ENCODE peak calls at places on chromosomes 4 and X, in ten cellular contexts. One of them, this sample, is unnamed.

GRCh38 chrX:34612036-34612435 is 45.0 kb downstream of the TMEM47 start:
- DNase-seq in cardiac muscle cell: peak
- DNase-seq in CD8-positive, alpha-beta T cell: no peak
- DNase-seq in BJ: no peak
- DNase-seq in testis: no peak
- DNase-seq in uterus: no peak
- DNase-seq in choroid plexus epithelial cell: peak
- DNase-seq in left lung: no peak
- DNase-seq in Calu3: no peak
- DNase-seq in mammary epithelial cell: no peak
- DNase-seq in this sample: no peak

GRCh38 chrX:103629295-103630170 is 758 bp downstream of the TCEAL1 start:
- DNase-seq in cardiac muscle cell: peak
- DNase-seq in CD8-positive, alpha-beta T cell: peak
- DNase-seq in BJ: no peak
- DNase-seq in testis: peak
- DNase-seq in uterus: peak
- DNase-seq in choroid plexus epithelial cell: peak
- DNase-seq in left lung: peak
- DNase-seq in Calu3: peak
- DNase-seq in mammary epithelial cell: peak
- DNase-seq in this sample: peak

GRCh38 chr4:107546637-107547036 is 173.4 kb downstream of the PAPSS1 start:
- DNase-seq in cardiac muscle cell: no peak
- DNase-seq in CD8-positive, alpha-beta T cell: no peak
- DNase-seq in BJ: no peak
- DNase-seq in testis: no peak
- DNase-seq in uterus: no peak
- DNase-seq in choroid plexus epithelial cell: peak
- DNase-seq in left lung: no peak
- DNase-seq in Calu3: no peak
- DNase-seq in mammary epithelial cell: peak
- DNase-seq in this sample: no peak

GRCh38 chrX:14872355-14872754 is 514 bp downstream of the FANCB start:
- DNase-seq in cardiac muscle cell: no peak
- DNase-seq in CD8-positive, alpha-beta T cell: peak
- DNase-seq in BJ: no peak
- DNase-seq in testis: no peak
- DNase-seq in uterus: no peak
- DNase-seq in choroid plexus epithelial cell: no peak
- DNase-seq in left lung: no peak
- DNase-seq in Calu3: no peak
- DNase-seq in mammary epithelial cell: no peak
- DNase-seq in this sample: no peak

GRCh38 chr4:2364654-2365053 is 53.8 kb downstream of the ZFYVE28 start:
- DNase-seq in cardiac muscle cell: peak
- DNase-seq in CD8-positive, alpha-beta T cell: peak
- DNase-seq in BJ: peak
- DNase-seq in testis: peak
- DNase-seq in uterus: peak
- DNase-seq in choroid plexus epithelial cell: peak
- DNase-seq in left lung: peak
- DNase-seq in Calu3: no peak
- DNase-seq in mammary epithelial cell: peak
- DNase-seq in this sample: no peak

GRCh38 chrX:145729635-145730034 is 88.0 kb upstream of the SLITRK2 start:
- DNase-seq in cardiac muscle cell: no peak
- DNase-seq in CD8-positive, alpha-beta T cell: no peak
- DNase-seq in BJ: no peak
- DNase-seq in testis: no peak
- DNase-seq in uterus: no peak
- DNase-seq in choroid plexus epithelial cell: peak
- DNase-seq in left lung: no peak
- DNase-seq in Calu3: no peak
- DNase-seq in mammary epithelial cell: no peak
- DNase-seq in this sample: no peak

GRCh38 chr4:109406337-109406931 is 27.2 kb upstream of the SEC24B start:
- DNase-seq in cardiac muscle cell: peak
- DNase-seq in CD8-positive, alpha-beta T cell: no peak
- DNase-seq in BJ: peak
- DNase-seq in testis: peak
- DNase-seq in uterus: no peak
- DNase-seq in choroid plexus epithelial cell: peak
- DNase-seq in left lung: no peak
- DNase-seq in Calu3: peak
- DNase-seq in mammary epithelial cell: peak
- DNase-seq in this sample: no peak

GRCh38 chrX:19823031-19823430 is 64.4 kb downstream of the SH3KBP1 start:
- DNase-seq in cardiac muscle cell: no peak
- DNase-seq in CD8-positive, alpha-beta T cell: no peak
- DNase-seq in BJ: no peak
- DNase-seq in testis: no peak
- DNase-seq in uterus: no peak
- DNase-seq in choroid plexus epithelial cell: no peak
- DNase-seq in left lung: no peak
- DNase-seq in Calu3: no peak
- DNase-seq in mammary epithelial cell: no peak
- DNase-seq in this sample: no peak

GRCh38 chrX:147923605-147924004 is 11.9 kb downstream of the FMR1 start:
- DNase-seq in cardiac muscle cell: no peak
- DNase-seq in CD8-positive, alpha-beta T cell: no peak
- DNase-seq in BJ: no peak
- DNase-seq in testis: no peak
- DNase-seq in uterus: no peak
- DNase-seq in choroid plexus epithelial cell: no peak
- DNase-seq in left lung: no peak
- DNase-seq in Calu3: no peak
- DNase-seq in mammary epithelial cell: no peak
- DNase-seq in this sample: no peak

GRCh38 chr4:15755321-15755750 is 22.8 kb upstream of the CD38 start:
- DNase-seq in cardiac muscle cell: peak
- DNase-seq in CD8-positive, alpha-beta T cell: peak
- DNase-seq in BJ: no peak
- DNase-seq in testis: no peak
- DNase-seq in uterus: no peak
- DNase-seq in choroid plexus epithelial cell: peak
- DNase-seq in left lung: no peak
- DNase-seq in Calu3: no peak
- DNase-seq in mammary epithelial cell: peak
- DNase-seq in this sample: no peak

GRCh38 chrX:13085533-13085932 is 41.1 kb upstream of the FAM9C start:
- DNase-seq in cardiac muscle cell: no peak
- DNase-seq in CD8-positive, alpha-beta T cell: peak
- DNase-seq in BJ: no peak
- DNase-seq in testis: no peak
- DNase-seq in uterus: no peak
- DNase-seq in choroid plexus epithelial cell: no peak
- DNase-seq in left lung: no peak
- DNase-seq in Calu3: no peak
- DNase-seq in mammary epithelial cell: no peak
- DNase-seq in this sample: no peak

GRCh38 chrX:77691916-77692315 is 94.1 kb downstream of the ATRX start:
- DNase-seq in cardiac muscle cell: no peak
- DNase-seq in CD8-positive, alpha-beta T cell: no peak
- DNase-seq in BJ: no peak
- DNase-seq in testis: no peak
- DNase-seq in uterus: no peak
- DNase-seq in choroid plexus epithelial cell: no peak
- DNase-seq in left lung: no peak
- DNase-seq in Calu3: no peak
- DNase-seq in mammary epithelial cell: no peak
- DNase-seq in this sample: no peak

GRCh38 chrX:1894656-1895055 is 279.8 kb downstream of the ASMT start:
- DNase-seq in cardiac muscle cell: no peak
- DNase-seq in CD8-positive, alpha-beta T cell: no peak
- DNase-seq in BJ: no peak
- DNase-seq in testis: no peak
- DNase-seq in uterus: no peak
- DNase-seq in choroid plexus epithelial cell: no peak
- DNase-seq in left lung: no peak
- DNase-seq in Calu3: no peak
- DNase-seq in mammary epithelial cell: no peak
- DNase-seq in this sample: no peak

GRCh38 chr4:85703098-85703497 is 228.1 kb downstream of the ARHGAP24 start:
- DNase-seq in cardiac muscle cell: peak
- DNase-seq in CD8-positive, alpha-beta T cell: no peak
- DNase-seq in BJ: no peak
- DNase-seq in testis: no peak
- DNase-seq in uterus: no peak
- DNase-seq in choroid plexus epithelial cell: peak
- DNase-seq in left lung: no peak
- DNase-seq in Calu3: no peak
- DNase-seq in mammary epithelial cell: no peak
- DNase-seq in this sample: no peak

GRCh38 chr4:150230556-150230955 is 152.3 kb downstream of the DCLK2 start:
- DNase-seq in cardiac muscle cell: no peak
- DNase-seq in CD8-positive, alpha-beta T cell: no peak
- DNase-seq in BJ: no peak
- DNase-seq in testis: no peak
- DNase-seq in uterus: no peak
- DNase-seq in choroid plexus epithelial cell: no peak
- DNase-seq in left lung: no peak
- DNase-seq in Calu3: no peak
- DNase-seq in mammary epithelial cell: no peak
- DNase-seq in this sample: no peak

GRCh38 chr4:94827481-94828110 is 69.8 kb downstream of the BMPR1B start:
- DNase-seq in cardiac muscle cell: peak
- DNase-seq in CD8-positive, alpha-beta T cell: no peak
- DNase-seq in BJ: peak
- DNase-seq in testis: no peak
- DNase-seq in uterus: no peak
- DNase-seq in choroid plexus epithelial cell: peak
- DNase-seq in left lung: no peak
- DNase-seq in Calu3: peak
- DNase-seq in mammary epithelial cell: peak
- DNase-seq in this sample: no peak

GRCh38 chr4:74499986-74500781 is 55.2 kb downstream of the AREG start:
- DNase-seq in cardiac muscle cell: peak
- DNase-seq in CD8-positive, alpha-beta T cell: no peak
- DNase-seq in BJ: no peak
- DNase-seq in testis: no peak
- DNase-seq in uterus: no peak
- DNase-seq in choroid plexus epithelial cell: no peak
- DNase-seq in left lung: no peak
- DNase-seq in Calu3: no peak
- DNase-seq in mammary epithelial cell: peak
- DNase-seq in this sample: no peak

GRCh38 chr4:60683357-60683756 is 516.8 kb upstream of the ADGRL3 start:
- DNase-seq in cardiac muscle cell: peak
- DNase-seq in CD8-positive, alpha-beta T cell: no peak
- DNase-seq in BJ: peak
- DNase-seq in testis: no peak
- DNase-seq in uterus: no peak
- DNase-seq in choroid plexus epithelial cell: peak
- DNase-seq in left lung: no peak
- DNase-seq in Calu3: no peak
- DNase-seq in mammary epithelial cell: peak
- DNase-seq in this sample: no peak

GRCh38 chr4:76589872-76590846 is 155.1 kb downstream of the SHROOM3 start:
- DNase-seq in cardiac muscle cell: peak
- DNase-seq in CD8-positive, alpha-beta T cell: no peak
- DNase-seq in BJ: peak
- DNase-seq in testis: peak
- DNase-seq in uterus: no peak
- DNase-seq in choroid plexus epithelial cell: peak
- DNase-seq in left lung: peak
- DNase-seq in Calu3: peak
- DNase-seq in mammary epithelial cell: peak
- DNase-seq in this sample: no peak

GRCh38 chrX:43958529-43958928 is 14.7 kb downstream of the NDP start:
- DNase-seq in cardiac muscle cell: peak
- DNase-seq in CD8-positive, alpha-beta T cell: no peak
- DNase-seq in BJ: peak
- DNase-seq in testis: peak
- DNase-seq in uterus: no peak
- DNase-seq in choroid plexus epithelial cell: peak
- DNase-seq in left lung: no peak
- DNase-seq in Calu3: peak
- DNase-seq in mammary epithelial cell: peak
- DNase-seq in this sample: no peak
- TF ChIP-seq CTCF in cardiac muscle cell: peak
- TF ChIP-seq CTCF in CD8-positive, alpha-beta T cell: peak
- TF ChIP-seq CTCF in BJ: peak
- TF ChIP-seq CTCF in testis: peak
- TF ChIP-seq CTCF in uterus: peak
- TF ChIP-seq CTCF in choroid plexus epithelial cell: peak
- TF ChIP-seq CTCF in left lung: peak
- TF ChIP-seq CTCF in Calu3: peak
- TF ChIP-seq CTCF in mammary epithelial cell: peak
- TF ChIP-seq CTCF in this sample: peak

GRCh38 chr4:11428701-11429571 is at the start of gene HS3ST1:
- DNase-seq in cardiac muscle cell: peak
- DNase-seq in CD8-positive, alpha-beta T cell: peak
- DNase-seq in BJ: no peak
- DNase-seq in testis: peak
- DNase-seq in uterus: peak
- DNase-seq in choroid plexus epithelial cell: peak
- DNase-seq in left lung: peak
- DNase-seq in Calu3: peak
- DNase-seq in mammary epithelial cell: peak
- DNase-seq in this sample: peak
- TF ChIP-seq CTCF in cardiac muscle cell: peak
- TF ChIP-seq CTCF in CD8-positive, alpha-beta T cell: no peak
- TF ChIP-seq CTCF in BJ: no peak
- TF ChIP-seq CTCF in testis: peak
- TF ChIP-seq CTCF in uterus: peak
- TF ChIP-seq CTCF in choroid plexus epithelial cell: peak
- TF ChIP-seq CTCF in left lung: peak
- TF ChIP-seq CTCF in Calu3: peak
- TF ChIP-seq CTCF in mammary epithelial cell: peak
- TF ChIP-seq CTCF in this sample: peak

GRCh38 chrX:133745361-133745760 is 240.0 kb downstream of the GPC3 start:
- DNase-seq in cardiac muscle cell: no peak
- DNase-seq in CD8-positive, alpha-beta T cell: peak
- DNase-seq in BJ: no peak
- DNase-seq in testis: no peak
- DNase-seq in uterus: no peak
- DNase-seq in choroid plexus epithelial cell: no peak
- DNase-seq in left lung: no peak
- DNase-seq in Calu3: peak
- DNase-seq in mammary epithelial cell: no peak
- DNase-seq in this sample: no peak
- TF ChIP-seq CTCF in cardiac muscle cell: no peak
- TF ChIP-seq CTCF in CD8-positive, alpha-beta T cell: peak
- TF ChIP-seq CTCF in BJ: no peak
- TF ChIP-seq CTCF in testis: no peak
- TF ChIP-seq CTCF in uterus: no peak
- TF ChIP-seq CTCF in choroid plexus epithelial cell: no peak
- TF ChIP-seq CTCF in left lung: no peak
- TF ChIP-seq CTCF in Calu3: no peak
- TF ChIP-seq CTCF in mammary epithelial cell: peak
- TF ChIP-seq CTCF in this sample: no peak

GRCh38 chr4:158065176-158065575 is 107.6 kb downstream of the GASK1B start:
- DNase-seq in cardiac muscle cell: no peak
- DNase-seq in CD8-positive, alpha-beta T cell: no peak
- DNase-seq in BJ: no peak
- DNase-seq in testis: no peak
- DNase-seq in uterus: no peak
- DNase-seq in choroid plexus epithelial cell: no peak
- DNase-seq in left lung: no peak
- DNase-seq in Calu3: no peak
- DNase-seq in mammary epithelial cell: peak
- DNase-seq in this sample: no peak
- TF ChIP-seq CTCF in cardiac muscle cell: no peak
- TF ChIP-seq CTCF in CD8-positive, alpha-beta T cell: no peak
- TF ChIP-seq CTCF in BJ: no peak
- TF ChIP-seq CTCF in testis: no peak
- TF ChIP-seq CTCF in uterus: no peak
- TF ChIP-seq CTCF in choroid plexus epithelial cell: peak
- TF ChIP-seq CTCF in left lung: no peak
- TF ChIP-seq CTCF in Calu3: no peak
- TF ChIP-seq CTCF in mammary epithelial cell: peak
- TF ChIP-seq CTCF in this sample: no peak